ENCODE peak calls at places on chromosomes 12 and 14, in nine cellular contexts. W, C, I, K, J, F, Y, Q and E are unnamed samples.

GRCh38 chr12:69527506-69528272 is 57.5 kb downstream of the FRS2 start:
- DNase-seq in F (no peak), I (peak), W (peak), Y (no peak), K (no peak), J (no peak), Q (no peak), C (peak), E (peak)

GRCh38 chr14:105317546-105317945 is 3.0 kb downstream of the PACS2 start:
- DNase-seq in C (no peak), Q (no peak), Y (no peak), K (no peak), W (peak), F (no peak), J (no peak), I (peak), E (peak)

GRCh38 chr12:65022960-65023359 is 98.1 kb downstream of the WIF1 start:
- DNase-seq in J (no peak), Q (peak), W (peak), I (no peak), C (no peak), K (no peak), F (no peak), Y (no peak), E (no peak)

GRCh38 chr12:117686911-117687377 is 281.8 kb downstream of the KSR2 start:
- DNase-seq in W (peak), C (peak), J (no peak), I (no peak), Q (peak), K (no peak), Y (no peak), F (no peak), E (peak)

GRCh38 chr14:101220921-101221510 is 317.5 kb upstream of the RTL1 start:
- DNase-seq in W (no peak), Y (no peak), J (no peak), Q (no peak), K (peak), I (no peak), F (no peak), C (no peak), E (no peak)

GRCh38 chr12:14960548-14961465 is 594 bp downstream of the ARHGDIB start:
- DNase-seq in F (no peak), J (no peak), Q (peak), W (peak), K (peak), C (no peak), I (peak), Y (no peak), E (no peak)

GRCh38 chr14:52950410-52950897 is 396 bp downstream of the FERMT2 start:
- DNase-seq in Y (no peak), K (peak), C (no peak), Q (peak), I (peak), F (peak), W (peak), J (peak), E (peak)

GRCh38 chr14:79597561-79597960 is 613.7 kb downstream of the DIO2 start:
- DNase-seq in F (no peak), K (no peak), W (no peak), J (no peak), Y (no peak), C (no peak), I (peak), Q (no peak), E (no peak)

GRCh38 chr14:99517046-99517642 is 35.9 kb downstream of the CCNK start:
- DNase-seq in Y (no peak), I (no peak), F (no peak), C (no peak), K (no peak), J (no peak), W (no peak), Q (peak), E (no peak)

DNA sequence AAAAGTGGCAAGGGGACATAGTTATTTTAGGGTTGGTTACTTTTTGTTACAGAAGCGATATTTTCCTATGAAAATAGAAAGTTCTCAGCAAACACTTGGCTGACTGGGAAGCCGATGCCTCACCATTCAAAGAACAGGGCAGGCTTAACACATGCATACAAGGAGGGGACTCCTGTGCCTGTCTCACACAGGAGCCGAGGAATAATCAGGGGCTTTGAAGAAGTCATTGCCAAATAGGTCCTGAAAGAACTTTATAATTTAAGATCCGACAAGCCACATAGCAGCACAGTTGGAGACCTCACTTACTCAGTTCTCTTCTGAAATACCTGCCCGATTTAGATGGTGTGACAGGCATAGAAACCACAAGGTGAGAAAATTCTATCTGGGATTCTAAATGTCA is 389.8 kb downstream of the EMP1 start:
- DNase-seq in F (no peak), I (no peak), W (no peak), J (no peak), K (no peak), Q (no peak), C (no peak), Y (no peak), E (no peak)
- H3K4me3 ChIP-seq in F (no peak), I (no peak), W (no peak), J (no peak), K (no peak), Q (no peak), C (no peak), Y (no peak), E (no peak)

GRCh38 chr14:69260979-69261605 is 1.1 kb downstream of the GALNT16 start:
- DNase-seq in W (no peak), K (no peak), I (no peak), J (no peak), Y (no peak), C (no peak), F (peak), Q (peak), E (no peak)
- TF ChIP-seq CTCF in W (peak), K (no peak), I (peak), J (peak), Y (peak), C (peak), F (peak), Q (peak), E (peak)

GRCh38 chr12:95943231-95943842 is at the start of gene AMDHD1:
- DNase-seq in K (peak), C (no peak), W (peak), Q (peak), F (peak), J (no peak), Y (no peak), I (peak), E (peak)

GRCh38 chr12:95942106-95942531 is 295 bp downstream of the CCDC38 start:
- DNase-seq in Q (no peak), J (no peak), C (no peak), W (no peak), F (no peak), K (no peak), Y (no peak), I (no peak), E (no peak)

GRCh38 chr12:95942532-95943230 is at the start of gene CCDC38:
- DNase-seq in J (peak), Y (peak), K (peak), Q (peak), W (peak), C (no peak), I (peak), F (peak), E (peak)

GRCh38 chr12:95940514-95940913 is 1.9 kb downstream of the CCDC38 start:
- DNase-seq in I (no peak), Y (no peak), J (no peak), W (no peak), C (no peak), F (no peak), K (no peak), Q (no peak), E (no peak)

GRCh38 chr12:95944108-95944704 is 1.1 kb downstream of the AMDHD1 start:
- DNase-seq in I (no peak), W (no peak), Y (no peak), K (no peak), Q (no peak), F (no peak), C (no peak), J (no peak), E (no peak)
- H3K4me3 ChIP-seq in I (no peak), W (no peak), Y (no peak), K (no peak), Q (no peak), F (no peak), C (no peak), J (no peak), E (no peak)

DNA sequence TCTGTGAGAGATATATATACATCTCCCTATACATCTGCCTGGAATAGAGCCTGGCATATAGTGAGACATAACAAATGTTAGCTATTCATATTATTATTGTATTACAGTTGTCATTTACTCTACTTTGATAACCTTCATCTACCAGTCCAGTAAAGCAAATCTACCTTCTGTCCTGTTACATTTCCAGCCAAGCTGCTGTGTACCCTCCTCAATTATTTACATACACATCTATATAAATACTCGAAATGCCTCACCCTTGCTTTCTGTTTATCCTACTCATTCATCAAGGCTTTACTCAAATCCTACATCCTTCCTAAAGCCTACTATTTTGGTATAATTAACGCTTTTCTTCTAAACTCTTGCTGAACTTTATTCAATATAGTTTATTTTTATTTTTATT is 8.7 kb downstream of the ZBTB1 start:
- DNase-seq in W (no peak), I (no peak), J (no peak), Y (no peak), F (no peak), Q (no peak), C (no peak), K (no peak), E (no peak)
- TF ChIP-seq CTCF in W (no peak), I (no peak), J (no peak), Y (no peak), F (no peak), Q (no peak), C (no peak), K (no peak), E (no peak)

GRCh38 chr12:27525373-27525772 is 1.4 kb downstream of the PPFIBP1 start:
- DNase-seq in K (no peak), Y (no peak), J (no peak), F (peak), W (peak), C (no peak), I (peak), Q (no peak), E (peak)
- H3K4me3 ChIP-seq in K (no peak), Y (peak), J (peak), F (peak), W (peak), C (peak), I (peak), Q (peak), E (peak)